ENCODE peak calls at places on chromosomes 5 and 9, in four cellular contexts. B, E, D and U are unnamed samples.

GRCh38 chr9:16012621-16013020 is 459.8 kb downstream of the CCDC171 start:
- DNase-seq in B (no peak), E (no peak), D (no peak), U (no peak)

GRCh38 chr5:142324871-142325676 is at the start of gene SPRY4:
- DNase-seq in B (peak; percentile 90), E (peak; percentile 95), D (peak; percentile 97), U (peak; percentile 98)

GRCh38 chr9:104572612-104573011 is 3.6 kb downstream of the OR13C8 start:
- DNase-seq in B (no peak), E (no peak), D (no peak), U (no peak)

GRCh38 chr9:95753762-95754465 is 121.6 kb upstream of the ERCC6L2 start:
- DNase-seq in B (no peak), E (no peak), D (no peak), U (no peak)

GRCh38 chr9:93843396-93843795 is 111.8 kb downstream of the BARX1 start:
- DNase-seq in B (no peak), E (no peak), D (no peak), U (no peak)

GRCh38 chr9:134698111-134698510 is 56.5 kb downstream of the COL5A1 start:
- DNase-seq in B (no peak), E (no peak), D (no peak), U (no peak)

GRCh38 chr9:127961613-127962150 is 19.1 kb downstream of the EEIG1 start:
- DNase-seq in B (no peak), E (no peak), D (no peak), U (no peak)

GRCh38 chr5:107812570-107813141 is 141.9 kb upstream of the EFNA5 start:
- DNase-seq in B (peak; percentile 79), E (no peak), D (no peak), U (no peak)

GRCh38 chr5:13994606-13995336 is 50.3 kb upstream of the DNAH5 start:
- DNase-seq in B (no peak), E (no peak), D (no peak), U (no peak)

GRCh38 chr9:34560574-34561229 is 28.8 kb downstream of the CNTFR start:
- DNase-seq in B (no peak), E (no peak), D (no peak), U (no peak)

GRCh38 chr9:33287087-33287490 is 3.2 kb upstream of the NFX1 start:
- DNase-seq in B (no peak), E (no peak), D (peak; percentile 67), U (peak; percentile 42)

GRCh38 chr5:94374336-94374735 is 244.1 kb downstream of the KIAA0825 start:
- DNase-seq in B (no peak), E (no peak), D (no peak), U (no peak)

GRCh38 chr5:162372265-162372664 is 304.7 kb downstream of the GABRG2 start:
- DNase-seq in B (no peak), E (peak; percentile 19), D (no peak), U (no peak)
- TF ChIP-seq TCF7 in B (no peak), E (no peak), D (no peak), U (no peak)

GRCh38 chr5:149892594-149892993 is 52.0 kb downstream of the PDE6A start:
- DNase-seq in B (no peak), E (no peak), D (no peak), U (no peak)
- TF ChIP-seq TCF7 in B (no peak), E (no peak), D (no peak), U (no peak)

GRCh38 chr5:78472469-78473106 is 112.2 kb downstream of the SCAMP1 start:
- DNase-seq in B (no peak), E (no peak), D (peak; percentile 25), U (no peak)
- TF ChIP-seq TCF7 in B (no peak), E (no peak), D (no peak), U (no peak)

GRCh38 chr9:124291801-124292396 is 34.1 kb downstream of the NEK6 start:
- DNase-seq in B (peak; percentile 77), E (no peak), D (peak; percentile 32), U (no peak)
- TF ChIP-seq TCF7 in B (no peak), E (no peak), D (no peak), U (no peak)